ENCODE peak calls at places on chromosome 7, in four cellular contexts. W is NCI-H1694 treated with DMSO at 0.1 percent for 48 hours; X is stimulated activated CD8-positive, alpha-beta memory T cell treated with anti-CD3 and anti-CD28 coated beads, Interleukin-4, amount 100 ng/mL, for 1 hour; F is Daoy. L is an unnamed sample.

GRCh38 chr7:42858570-42858969 is 53.3 kb downstream of the C7orf25 start:
- DNase-seq in W (no peak), X (no peak), F (peak; percentile 55), L (no peak)

GRCh38 chr7:155807013-155807804 is 5.1 kb downstream of the SHH start:
- DNase-seq in W (no peak), X (no peak), F (no peak), L (no peak)

GRCh38 chr7:98165827-98166667 is 45.2 kb upstream of the BHLHA15 start:
- DNase-seq in W (no peak), X (no peak), F (peak; percentile 40), L (peak; percentile 32)

GRCh38 chr7:120114626-120115025 is 158.3 kb upstream of the KCND2 start:
- DNase-seq in W (no peak), X (no peak), F (no peak), L (no peak)

GRCh38 chr7:87316846-87317545 is 28.5 kb upstream of the CROT start:
- DNase-seq in W (no peak), X (no peak), F (peak; percentile 14), L (no peak)

GRCh38 chr7:5248201-5248885 is 34.4 kb upstream of the SLC29A4 start:
- DNase-seq in W (peak; percentile 68), X (no peak), F (no peak), L (peak; percentile 48)

GRCh38 chr7:28572321-28573058 is 160.2 kb downstream of the CREB5 start:
- DNase-seq in W (no peak), X (no peak), F (no peak), L (no peak)

GRCh38 chr7:108824840-108825540 is 255.3 kb downstream of the DNAJB9 start:
- DNase-seq in W (no peak), X (no peak), F (no peak), L (no peak)

GRCh38 chr7:141674702-141675101 is 27.3 kb downstream of the DENND11 start:
- DNase-seq in W (no peak), X (no peak), F (peak; percentile 41), L (no peak)

GRCh38 chr7:55185941-55186609 is 167.3 kb downstream of the EGFR start:
- DNase-seq in W (no peak), X (no peak), F (peak; percentile 100), L (no peak)

GRCh38 chr7:93350338-93350737 is 118.2 kb downstream of the VPS50 start:
- DNase-seq in W (no peak), X (no peak), F (no peak), L (no peak)

GRCh38 chr7:156928406-156928747 is 21.1 kb upstream of the NOM1 start:
- DNase-seq in W (no peak), X (no peak), F (no peak), L (no peak)

GRCh38 chr7:144792050-144792449 is 43.8 kb downstream of the TPK1 start:
- DNase-seq in W (no peak), X (no peak), F (no peak), L (no peak)

GRCh38 chr7:128251337-128251736 is 10.3 kb downstream of the LEP start:
- DNase-seq in W (no peak), X (no peak), F (no peak), L (no peak)

GRCh38 chr7:44215531-44215930 is 14.8 kb downstream of the YKT6 start:
- DNase-seq in W (no peak), X (no peak), F (no peak), L (no peak)

GRCh38 chr7:69782917-69783684 is 184.8 kb downstream of the AUTS2 start:
- DNase-seq in W (no peak), X (no peak), F (no peak), L (peak; percentile 83)

GRCh38 chr7:44196450-44196872 is 4.3 kb upstream of the YKT6 start:
- DNase-seq in W (peak; percentile 72), X (no peak), F (peak; percentile 69), L (peak; percentile 77)

GRCh38 chr7:145511014-145511413 is 605.6 kb upstream of the CNTNAP2 start:
- DNase-seq in W (no peak), X (no peak), F (no peak), L (no peak)

GRCh38 chr7:65746398-65746669 is 126.5 kb upstream of the VKORC1L1 start:
- DNase-seq in W (no peak), X (no peak), F (no peak), L (no peak)

GRCh38 chr7:94696981-94697670 is 41.2 kb upstream of the SGCE start:
- DNase-seq in W (no peak), X (no peak), F (peak; percentile 82), L (no peak)

GRCh38 chr7:134892002-134892693 is 94.2 kb upstream of the AGBL3 start:
- DNase-seq in W (no peak), X (no peak), F (no peak), L (peak; percentile 66)

GRCh38 chr7:155387066-155387620 is 70.8 kb upstream of the EN2 start:
- DNase-seq in W (no peak), X (no peak), F (no peak), L (no peak)

GRCh38 chr7:150378115-150378852 is 846 bp upstream of the ZNF775 start:
- DNase-seq in W (peak; percentile 66), X (no peak), F (peak; percentile 93), L (peak; percentile 71)

L was measured in G401.